ENCODE peak calls at places on chromosomes 11 and 22, in nine cellular contexts. B is psoas muscle; U is uterus; D is effector memory CD4-positive, alpha-beta T cell; N is gastrocnemius medialis; Y is IMR-90; K is stomach; X is thyroid gland; Z is A549. P is an unnamed sample.

GRCh38 chr11:91350931-91351330 is 873.7 kb upstream of the FAT3 start:
- DNase-seq in N (no peak), B (no peak), K (no peak), D (no peak), Y (no peak), X (no peak), U (no peak), Z (no peak), P (no peak)

GRCh38 chr22:47213571-47214230 is 451.3 kb downstream of the TBC1D22A start:
- DNase-seq in N (no peak), B (peak), K (peak), D (no peak), U (no peak), X (peak), Z (peak), Y (no peak), P (no peak)

GRCh38 chr11:125272822-125273221 is 108.3 kb downstream of the PKNOX2 start:
- DNase-seq in D (no peak), K (no peak), N (no peak), Z (no peak), B (no peak), U (no peak), Y (no peak), X (peak), P (no peak)

GRCh38 chr22:20777420-20778177 is 3.7 kb downstream of the SERPIND1 start:
- DNase-seq in N (peak), Z (peak), D (no peak), K (no peak), Y (peak), B (no peak), X (no peak), U (peak), P (no peak)

GRCh38 chr22:37349043-37349814 is 66.9 kb downstream of the CYTH4 start:
- DNase-seq in B (no peak), X (no peak), Y (no peak), N (no peak), U (no peak), D (no peak), Z (no peak), K (no peak), P (no peak)

GRCh38 chr22:17918840-17919239 is 105.5 kb downstream of the MICAL3 start:
- DNase-seq in K (no peak), Y (peak), D (no peak), Z (no peak), X (no peak), N (no peak), B (no peak), U (no peak), P (no peak)

GRCh38 chr11:45470151-45471001 is 184.2 kb upstream of the SYT13 start:
- DNase-seq in N (no peak), X (no peak), D (no peak), U (peak), Y (no peak), Z (no peak), B (peak), K (no peak), P (peak)

GRCh38 chr11:123822022-123822421 is 15.9 kb upstream of the OR6M1 start:
- DNase-seq in N (no peak), K (no peak), X (no peak), Z (no peak), D (no peak), B (no peak), Y (no peak), U (no peak), P (no peak)

GRCh38 chr11:76120513-76121081 is 85.7 kb downstream of the WNT11 start:
- DNase-seq in Z (no peak), K (no peak), U (no peak), B (no peak), D (no peak), Y (peak), X (peak), N (no peak), P (peak)

GRCh38 chr22:19620742-19621371 is 93.4 kb upstream of the SEPTIN5 start:
- DNase-seq in Y (no peak), X (no peak), K (no peak), U (no peak), D (no peak), B (no peak), N (no peak), Z (no peak), P (no peak)

GRCh38 chr11:134607963-134608750 is 196.1 kb upstream of the B3GAT1 start:
- DNase-seq in D (no peak), Y (no peak), U (no peak), Z (no peak), B (no peak), N (no peak), K (no peak), X (peak), P (no peak)

GRCh38 chr11:33045551-33046255 is 6.3 kb downstream of the TCP11L1 start:
- DNase-seq in Z (peak), U (no peak), B (no peak), K (no peak), X (peak), D (no peak), Y (no peak), N (no peak), P (no peak)

GRCh38 chr22:24985824-24986214 is 33.3 kb downstream of the KIAA1671 start:
- DNase-seq in U (peak), D (no peak), X (peak), K (no peak), B (no peak), Z (no peak), Y (peak), N (no peak), P (peak)
- H3K27ac ChIP-seq in U (peak), D (no peak), X (peak), K (no peak), B (peak), Z (peak), Y (no peak), N (peak), P (peak)

DNA sequence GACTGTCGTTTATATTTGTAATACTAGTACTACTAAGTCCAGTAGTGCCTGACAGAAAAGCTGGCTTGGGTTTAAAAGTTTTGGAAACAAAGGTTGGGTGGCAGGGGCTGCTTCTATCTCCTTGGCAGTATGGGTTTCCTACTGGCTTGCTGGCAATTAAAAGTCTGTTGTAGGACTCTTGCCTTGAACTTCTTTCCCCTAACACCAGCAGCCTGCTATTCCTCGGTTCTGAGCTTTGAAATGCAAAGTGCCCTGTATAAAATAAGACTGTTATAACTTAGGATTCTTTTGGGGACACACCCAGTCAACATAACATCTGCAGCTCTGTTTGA is 1.3 kb downstream of the RNF169 start:
- DNase-seq in Z (no peak), U (no peak), B (no peak), N (no peak), K (no peak), D (no peak), Y (no peak), X (no peak), P (no peak)
- H3K27ac ChIP-seq in Z (peak), U (peak), B (peak), N (peak), K (no peak), D (no peak), Y (peak), X (peak), P (peak)

GRCh38 chr22:46068908-46069481 is 81.3 kb upstream of the PPARA start:
- DNase-seq in B (peak), K (peak), Z (no peak), D (no peak), X (no peak), Y (peak), N (no peak), U (peak), P (peak)

GRCh38 chr22:46068176-46068907 is 82.0 kb upstream of the PPARA start:
- DNase-seq in B (no peak), Y (no peak), K (no peak), U (no peak), X (no peak), Z (no peak), D (no peak), N (no peak), P (no peak)

GRCh38 chr22:46066691-46067090 is 83.6 kb upstream of the PPARA start:
- DNase-seq in K (peak), B (peak), X (no peak), U (peak), D (no peak), N (no peak), Z (no peak), Y (no peak), P (no peak)

GRCh38 chr22:46065733-46066454 is 84.4 kb upstream of the PPARA start:
- DNase-seq in Y (no peak), N (no peak), D (no peak), K (no peak), X (no peak), U (no peak), B (no peak), Z (no peak), P (no peak)

GRCh38 chr22:46067159-46068111 is 82.9 kb upstream of the PPARA start:
- DNase-seq in B (peak), U (peak), K (peak), N (no peak), X (no peak), D (no peak), Y (no peak), Z (no peak), P (peak)
- H3K27ac ChIP-seq in B (peak), U (peak), K (peak), N (peak), X (peak), D (no peak), Y (peak), Z (peak), P (peak)

GRCh38 chr11:128330203-128330602 is 257.2 kb downstream of the ETS1 start:
- DNase-seq in Y (no peak), B (no peak), D (no peak), U (no peak), K (no peak), N (no peak), Z (no peak), X (no peak), P (no peak)
- H3K27ac ChIP-seq in Y (no peak), B (no peak), D (peak), U (peak), K (no peak), N (peak), Z (no peak), X (peak), P (peak)

GRCh38 chr11:68844376-68844775 is 2.7 kb upstream of the CPT1A start:
- DNase-seq in U (no peak), D (no peak), B (no peak), Y (no peak), Z (no peak), K (no peak), N (no peak), X (no peak), P (no peak)

GRCh38 chr11:68848429-68848828 is 6.7 kb upstream of the CPT1A start:
- DNase-seq in B (peak), Z (no peak), Y (no peak), N (no peak), X (no peak), D (no peak), U (no peak), K (no peak), P (no peak)

GRCh38 chr11:68845351-68846002 is 3.8 kb upstream of the CPT1A start:
- DNase-seq in Y (no peak), X (no peak), N (no peak), D (no peak), Z (no peak), K (no peak), U (no peak), B (peak), P (no peak)

GRCh38 chr11:68844801-68845200 is 3.1 kb upstream of the CPT1A start:
- DNase-seq in X (no peak), K (no peak), N (no peak), Z (no peak), B (no peak), Y (no peak), D (no peak), U (no peak), P (no peak)

GRCh38 chr11:68847395-68847794 is 5.7 kb upstream of the CPT1A start:
- DNase-seq in D (no peak), U (no peak), N (no peak), K (no peak), Z (no peak), X (no peak), B (no peak), Y (no peak), P (no peak)
- H3K27ac ChIP-seq in D (no peak), U (no peak), N (no peak), K (no peak), Z (no peak), X (no peak), B (no peak), Y (no peak), P (no peak)

DNA sequence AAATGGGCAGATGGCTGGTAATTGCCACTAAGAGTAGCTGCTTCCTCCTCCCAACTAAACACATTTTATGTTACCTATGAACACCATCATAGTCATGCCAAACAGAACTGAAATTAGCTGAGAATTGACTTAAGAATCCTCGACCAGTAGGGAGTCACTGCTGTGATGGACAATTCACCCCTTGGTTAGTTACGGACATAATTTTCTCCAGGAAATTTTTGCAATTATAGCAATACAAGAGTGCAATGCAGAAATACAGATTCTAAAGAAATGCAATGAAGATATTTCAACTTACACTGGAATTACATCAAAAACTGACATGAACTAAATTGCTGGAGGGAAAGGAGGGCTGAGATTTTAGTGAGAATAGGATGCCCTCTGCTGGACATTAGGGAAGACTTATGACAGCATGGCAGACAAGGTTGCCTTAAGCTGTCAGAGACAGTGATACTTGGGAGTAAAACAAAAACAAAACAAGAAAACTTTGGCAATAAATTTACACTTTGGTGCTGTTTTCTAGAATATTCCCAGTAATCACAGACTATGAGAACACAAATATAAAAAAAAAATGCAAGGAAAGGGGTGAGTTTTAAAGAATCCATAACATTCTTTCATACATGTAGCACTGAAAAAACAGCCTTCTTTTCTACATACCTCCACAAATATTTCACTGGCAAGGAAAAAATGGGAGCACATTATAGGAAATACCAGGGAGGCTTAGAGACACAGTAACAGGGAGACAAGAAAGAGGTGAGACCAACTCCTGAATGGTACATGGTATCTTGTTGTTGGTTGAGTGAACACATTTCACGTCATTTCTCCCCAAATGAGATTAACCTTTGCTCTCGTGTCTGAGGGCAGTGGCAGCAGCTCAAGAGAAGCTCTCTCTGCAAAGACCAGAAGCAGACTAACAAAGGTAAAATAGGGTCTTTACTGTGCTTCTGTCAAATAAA is 11.2 kb upstream of the PPP2R1B start:
- DNase-seq in D (no peak), N (no peak), K (no peak), U (no peak), X (peak), B (no peak), Z (peak), Y (peak), P (peak)
- H3K27ac ChIP-seq in D (no peak), N (no peak), K (no peak), U (no peak), X (no peak), B (no peak), Z (no peak), Y (no peak), P (no peak)

P was measured in heart right ventricle.